ENCODE peak calls at places on chromosomes 13 and 19, in nine cellular contexts. P is GM12878, V is body of pancreas, M is endothelial cell of umbilical vein, D is A549, L is ovary, X is transverse colon, I is testis, T is HCT116. J is an unnamed sample.
A peak's percentile ranks its signal among the peaks of the same experiment; 100 is the strongest.

GRCh38 chr13:74077375-74077774 is 56.8 kb downstream of the KLF12 start:
- DNase-seq in X (no peak), P (no peak), T (no peak), M (no peak), I (no peak), D (no peak), V (no peak), L (no peak), J (no peak)

GRCh38 chr19:56189785-56190184 is 7.8 kb downstream of the ZSCAN5B start:
- DNase-seq in M (no peak), D (no peak), L (no peak), V (no peak), X (no peak), T (no peak), I (no peak), P (no peak), J (no peak)

GRCh38 chr19:28359819-28360414 is 853.0 kb downstream of the UQCRFS1 start:
- DNase-seq in T (no peak), I (no peak), M (no peak), L (no peak), V (no peak), X (no peak), P (no peak), D (no peak), J (no peak)

GRCh38 chr19:48403606-48404005 is 10.1 kb downstream of the GRIN2D start:
- DNase-seq in V (peak; percentile 59), L (no peak), I (peak; percentile 79), P (no peak), M (peak; percentile 61), X (peak; percentile 60), D (no peak), T (no peak), J (no peak)

GRCh38 chr13:52450012-52450792 is at the start of gene VPS36:
- DNase-seq in T (peak; percentile 88), I (peak; percentile 97), X (peak; percentile 98), D (peak; percentile 59), M (peak; percentile 93), P (peak; percentile 72), V (peak; percentile 96), L (peak; percentile 94), J (peak; percentile 94)

GRCh38 chr13:112741835-112742570 is 52.2 kb downstream of the ATP11A start:
- DNase-seq in M (no peak), I (no peak), L (no peak), V (no peak), D (no peak), X (no peak), T (no peak), P (no peak), J (no peak)

GRCh38 chr13:111121421-111121820 is 6.3 kb downstream of the ARHGEF7 start:
- DNase-seq in D (no peak), M (no peak), X (no peak), L (no peak), I (no peak), T (no peak), V (no peak), P (no peak), J (no peak)

GRCh38 chr19:42185281-42185680 is 32.2 kb downstream of the DEDD2 start:
- DNase-seq in D (no peak), P (no peak), L (no peak), X (no peak), V (peak; percentile 39), M (no peak), T (no peak), I (no peak), J (no peak)

GRCh38 chr19:32223595-32224370 is 121.6 kb upstream of the ZNF507 start:
- DNase-seq in T (no peak), L (peak; percentile 16), M (no peak), X (no peak), I (no peak), V (no peak), P (no peak), D (no peak), J (no peak)

GRCh38 chr19:19186742-19187141 is 5.2 kb downstream of the BORCS8 start:
- DNase-seq in I (no peak), D (no peak), P (no peak), L (no peak), V (no peak), T (no peak), M (no peak), X (no peak), J (no peak)

GRCh38 chr19:36115453-36116343 is at the start of gene TBCB:
- DNase-seq in L (no peak), M (peak; percentile 21), P (no peak), V (peak; percentile 23), X (peak; percentile 90), T (no peak), D (peak; percentile 86), I (peak; percentile 18), J (peak; percentile 77)

GRCh38 chr19:40006273-40006691 is 9.4 kb downstream of the ZNF546 start:
- DNase-seq in T (no peak), X (no peak), P (no peak), I (no peak), V (no peak), L (no peak), D (peak; percentile 37), M (peak; percentile 95), J (no peak)

GRCh38 chr19:29576761-29577661 is 29.1 kb upstream of the POP4 start:
- DNase-seq in M (no peak), T (no peak), D (no peak), V (no peak), I (no peak), P (peak; percentile 34), L (no peak), X (no peak), J (peak; percentile 59)

GRCh38 chr19:40466219-40467006 is at the start of gene SPTBN4:
- DNase-seq in D (no peak), L (peak; percentile 44), X (peak; percentile 30), T (no peak), V (peak; percentile 39), I (peak; percentile 39), M (no peak), P (peak; percentile 40), J (peak; percentile 34)

GRCh38 chr19:43575955-43576451 is 402 bp downstream of the PINLYP start:
- DNase-seq in L (peak; percentile 24), T (no peak), P (no peak), X (no peak), V (no peak), M (peak; percentile 8), I (no peak), D (no peak), J (no peak)

GRCh38 chr13:113625965-113626661 is 31.9 kb downstream of the ATP4B start:
- DNase-seq in V (no peak), T (no peak), D (no peak), P (no peak), X (no peak), I (no peak), L (no peak), M (peak; percentile 25), J (no peak)

GRCh38 chr19:47256688-47257410 is 524 bp downstream of the CCDC9 start:
- DNase-seq in V (peak; percentile 100), T (peak; percentile 95), P (peak; percentile 92), X (peak; percentile 100), M (peak; percentile 99), D (peak; percentile 99), L (peak; percentile 100), I (peak; percentile 100), J (peak; percentile 100)

GRCh38 chr19:47258434-47258833 is 2.1 kb downstream of the CCDC9 start:
- DNase-seq in L (no peak), M (no peak), P (no peak), D (no peak), I (no peak), V (no peak), T (no peak), X (no peak), J (no peak)

GRCh38 chr19:47255947-47256687 is at the start of gene CCDC9:
- DNase-seq in D (peak; percentile 99), I (peak; percentile 97), V (peak; percentile 98), T (peak; percentile 92), M (peak; percentile 95), L (peak; percentile 96), P (peak; percentile 80), X (peak; percentile 97), J (peak; percentile 99)

GRCh38 chr19:47258895-47259555 is 2.7 kb downstream of the CCDC9 start:
- DNase-seq in M (no peak), D (no peak), L (no peak), T (no peak), X (no peak), V (no peak), I (no peak), P (no peak), J (no peak)

DNA sequence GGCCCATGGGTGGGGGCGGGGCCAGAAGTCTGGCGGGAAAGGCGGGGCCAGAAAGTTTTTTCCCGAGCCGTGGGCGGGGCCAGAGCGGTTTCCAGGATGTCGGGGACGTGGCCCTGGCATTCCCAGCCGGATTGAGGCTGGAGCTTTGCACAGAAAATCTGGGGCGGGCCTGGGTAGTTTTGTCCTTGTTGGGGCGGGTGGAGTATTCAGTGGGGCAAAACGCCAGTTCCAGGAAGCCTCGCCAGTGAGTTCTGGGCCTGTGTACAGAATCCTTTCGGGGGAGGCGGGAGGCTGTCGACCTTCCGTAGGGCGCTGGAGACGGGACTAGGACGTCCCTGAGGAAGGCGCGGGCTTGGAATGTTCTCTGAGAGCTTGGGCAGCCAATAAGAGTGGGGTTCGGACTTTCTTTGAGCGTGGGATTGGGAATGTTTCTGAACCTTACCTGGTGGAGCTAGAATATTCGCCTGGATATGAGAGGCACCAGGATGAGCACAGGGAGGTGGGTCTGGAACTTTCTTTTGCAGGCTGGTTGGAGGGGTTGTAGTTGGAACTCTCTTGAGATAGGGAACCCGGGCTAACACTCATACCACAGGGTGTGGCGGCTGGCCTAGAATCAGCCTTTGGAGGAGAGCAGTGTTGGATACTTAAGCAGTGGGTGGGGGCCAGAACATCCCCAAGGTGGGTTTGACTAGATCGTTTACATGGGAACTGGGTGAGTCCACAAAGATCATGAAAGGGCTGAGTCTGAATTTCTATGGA is 1.3 kb downstream of the CCDC9 start:
- DNase-seq in I (no peak), M (no peak), V (no peak), D (no peak), L (peak; percentile 45), T (no peak), P (no peak), X (no peak), J (no peak)
- TF ChIP-seq POLR2A in I (peak; percentile 30), M (peak; percentile 85), V (peak; percentile 84), D (peak; percentile 43), L (peak; percentile 44), T (no peak), P (no peak), X (peak; percentile 75), J (no peak)

GRCh38 chr13:50128406-50129048 is 113.3 kb downstream of the KCNRG start:
- DNase-seq in I (no peak), L (no peak), D (no peak), P (no peak), X (no peak), V (no peak), M (no peak), T (no peak), J (no peak)
- H3K4me3 ChIP-seq in I (peak overlapping the region; percentile 91), L (no peak overlapping the region), D (no peak overlapping the region), P (peak overlapping the region; percentile 12), X (no peak overlapping the region), V (no peak overlapping the region), M (no peak overlapping the region), T (no peak overlapping the region), J (no peak overlapping the region)

GRCh38 chr13:42048625-42049453 is at the start of gene DGKH:
- DNase-seq in M (peak; percentile 71), I (peak; percentile 85), T (peak; percentile 33), D (peak; percentile 61), X (peak; percentile 90), P (no peak), V (peak; percentile 83), L (peak; percentile 83), J (peak; percentile 96)
- TF ChIP-seq CTCF in M (no peak), I (no peak), T (no peak), D (peak; percentile 15), X (no peak), P (no peak), V (no peak), L (peak; percentile 10), J (no peak)

GRCh38 chr19:46601318-46602224 is at the start of gene CALM3:
- DNase-seq in I (peak; percentile 25), D (no peak), X (no peak), P (no peak), V (peak; percentile 34), M (peak; percentile 33), L (no peak), T (no peak), J (no peak)
- TF ChIP-seq POLR2A in I (peak; percentile 66), D (peak; percentile 92), X (peak; percentile 94), P (peak; percentile 92), V (peak; percentile 92), M (peak; percentile 81), L (peak; percentile 69), T (peak; percentile 75), J (no peak)